ENCODE peak calls at places on chromosomes 7 and 10, in ten cellular contexts. One of them, this sample, is unnamed.

GRCh38 chr10:128420623-128421022 is 294.4 kb upstream of the MKI67 start:
- DNase-seq in fibroblast of mammary gland: no peak
- DNase-seq in colonic mucosa: no peak
- DNase-seq in GM23248: no peak
- DNase-seq in kidney epithelial cell: no peak
- DNase-seq in fibroblast of lung: no peak
- DNase-seq in iPS DF 6.9: no peak
- DNase-seq in adipocyte: no peak
- DNase-seq in heart left ventricle: no peak
- DNase-seq in IMR-90: no peak
- DNase-seq in this sample: no peak

GRCh38 chr10:75431180-75432111 is at the start of gene LRMDA:
- DNase-seq in fibroblast of mammary gland: no peak
- DNase-seq in colonic mucosa: peak
- DNase-seq in GM23248: peak
- DNase-seq in kidney epithelial cell: no peak
- DNase-seq in fibroblast of lung: no peak
- DNase-seq in iPS DF 6.9: no peak
- DNase-seq in adipocyte: peak
- DNase-seq in heart left ventricle: peak
- DNase-seq in IMR-90: no peak
- DNase-seq in this sample: peak

GRCh38 chr7:40516376-40516775 is 381.6 kb downstream of the SUGCT start:
- DNase-seq in fibroblast of mammary gland: peak
- DNase-seq in colonic mucosa: no peak
- DNase-seq in GM23248: peak
- DNase-seq in kidney epithelial cell: no peak
- DNase-seq in fibroblast of lung: peak
- DNase-seq in iPS DF 6.9: no peak
- DNase-seq in adipocyte: no peak
- DNase-seq in heart left ventricle: no peak
- DNase-seq in IMR-90: peak
- DNase-seq in this sample: no peak

GRCh38 chr10:123906884-123907652 is 15.5 kb upstream of the CPXM2 start:
- DNase-seq in fibroblast of mammary gland: no peak
- DNase-seq in colonic mucosa: no peak
- DNase-seq in GM23248: no peak
- DNase-seq in kidney epithelial cell: no peak
- DNase-seq in fibroblast of lung: no peak
- DNase-seq in iPS DF 6.9: no peak
- DNase-seq in adipocyte: no peak
- DNase-seq in heart left ventricle: no peak
- DNase-seq in IMR-90: no peak
- DNase-seq in this sample: no peak

GRCh38 chr10:74418285-74418872 is 267.4 kb downstream of the ADK start:
- DNase-seq in fibroblast of mammary gland: no peak
- DNase-seq in colonic mucosa: no peak
- DNase-seq in GM23248: no peak
- DNase-seq in kidney epithelial cell: peak
- DNase-seq in fibroblast of lung: peak
- DNase-seq in iPS DF 6.9: no peak
- DNase-seq in adipocyte: peak
- DNase-seq in heart left ventricle: no peak
- DNase-seq in IMR-90: no peak
- DNase-seq in this sample: no peak

GRCh38 chr7:116236020-116236630 is 25.8 kb downstream of the TES start:
- DNase-seq in fibroblast of mammary gland: peak
- DNase-seq in colonic mucosa: peak
- DNase-seq in GM23248: peak
- DNase-seq in kidney epithelial cell: no peak
- DNase-seq in fibroblast of lung: no peak
- DNase-seq in iPS DF 6.9: no peak
- DNase-seq in adipocyte: peak
- DNase-seq in heart left ventricle: no peak
- DNase-seq in IMR-90: peak
- DNase-seq in this sample: peak

GRCh38 chr7:42262907-42263466 is 26.0 kb upstream of the GLI3 start:
- DNase-seq in fibroblast of mammary gland: peak
- DNase-seq in colonic mucosa: no peak
- DNase-seq in GM23248: peak
- DNase-seq in kidney epithelial cell: peak
- DNase-seq in fibroblast of lung: peak
- DNase-seq in iPS DF 6.9: no peak
- DNase-seq in adipocyte: peak
- DNase-seq in heart left ventricle: peak
- DNase-seq in IMR-90: peak
- DNase-seq in this sample: peak

GRCh38 chr10:70122742-70123141 is 9.9 kb downstream of the AIFM2 start:
- DNase-seq in fibroblast of mammary gland: no peak
- DNase-seq in colonic mucosa: no peak
- DNase-seq in GM23248: no peak
- DNase-seq in kidney epithelial cell: no peak
- DNase-seq in fibroblast of lung: peak
- DNase-seq in iPS DF 6.9: no peak
- DNase-seq in adipocyte: no peak
- DNase-seq in heart left ventricle: no peak
- DNase-seq in IMR-90: peak
- DNase-seq in this sample: no peak

GRCh38 chr7:74092964-74093339 is 9.3 kb downstream of the LIMK1 start:
- DNase-seq in fibroblast of mammary gland: peak
- DNase-seq in colonic mucosa: no peak
- DNase-seq in GM23248: peak
- DNase-seq in kidney epithelial cell: no peak
- DNase-seq in fibroblast of lung: peak
- DNase-seq in iPS DF 6.9: no peak
- DNase-seq in adipocyte: no peak
- DNase-seq in heart left ventricle: peak
- DNase-seq in IMR-90: peak
- DNase-seq in this sample: peak

GRCh38 chr10:124211921-124212320 is 118.5 kb upstream of the CHST15 start:
- DNase-seq in fibroblast of mammary gland: peak
- DNase-seq in colonic mucosa: no peak
- DNase-seq in GM23248: peak
- DNase-seq in kidney epithelial cell: no peak
- DNase-seq in fibroblast of lung: peak
- DNase-seq in iPS DF 6.9: no peak
- DNase-seq in adipocyte: peak
- DNase-seq in heart left ventricle: no peak
- DNase-seq in IMR-90: no peak
- DNase-seq in this sample: peak

GRCh38 chr10:103334567-103334966 is 16.4 kb downstream of the PCGF6 start:
- DNase-seq in fibroblast of mammary gland: no peak
- DNase-seq in colonic mucosa: no peak
- DNase-seq in GM23248: no peak
- DNase-seq in kidney epithelial cell: no peak
- DNase-seq in fibroblast of lung: no peak
- DNase-seq in iPS DF 6.9: no peak
- DNase-seq in adipocyte: no peak
- DNase-seq in heart left ventricle: no peak
- DNase-seq in IMR-90: no peak
- DNase-seq in this sample: no peak

GRCh38 chr10:62095341-62096071 is 173.1 kb downstream of the RTKN2 start:
- DNase-seq in fibroblast of mammary gland: peak
- DNase-seq in colonic mucosa: peak
- DNase-seq in GM23248: peak
- DNase-seq in kidney epithelial cell: no peak
- DNase-seq in fibroblast of lung: peak
- DNase-seq in iPS DF 6.9: no peak
- DNase-seq in adipocyte: peak
- DNase-seq in heart left ventricle: no peak
- DNase-seq in IMR-90: peak
- DNase-seq in this sample: peak
- H3K4me3 ChIP-seq in fibroblast of mammary gland: no peak
- H3K4me3 ChIP-seq in colonic mucosa: no peak
- H3K4me3 ChIP-seq in GM23248: peak
- H3K4me3 ChIP-seq in kidney epithelial cell: no peak
- H3K4me3 ChIP-seq in fibroblast of lung: no peak
- H3K4me3 ChIP-seq in iPS DF 6.9: no peak
- H3K4me3 ChIP-seq in adipocyte: peak
- H3K4me3 ChIP-seq in heart left ventricle: no peak
- H3K4me3 ChIP-seq in IMR-90: no peak
- H3K4me3 ChIP-seq in this sample: peak

GRCh38 chr10:62056219-62056618 is 154.7 kb downstream of the ARID5B start:
- DNase-seq in fibroblast of mammary gland: no peak
- DNase-seq in colonic mucosa: no peak
- DNase-seq in GM23248: no peak
- DNase-seq in kidney epithelial cell: no peak
- DNase-seq in fibroblast of lung: no peak
- DNase-seq in iPS DF 6.9: no peak
- DNase-seq in adipocyte: no peak
- DNase-seq in heart left ventricle: no peak
- DNase-seq in IMR-90: no peak
- DNase-seq in this sample: no peak

GRCh38 chr10:62052276-62052675 is 150.8 kb downstream of the ARID5B start:
- DNase-seq in fibroblast of mammary gland: no peak
- DNase-seq in colonic mucosa: no peak
- DNase-seq in GM23248: no peak
- DNase-seq in kidney epithelial cell: no peak
- DNase-seq in fibroblast of lung: no peak
- DNase-seq in iPS DF 6.9: no peak
- DNase-seq in adipocyte: no peak
- DNase-seq in heart left ventricle: no peak
- DNase-seq in IMR-90: no peak
- DNase-seq in this sample: no peak

GRCh38 chr10:62054408-62054807 is 152.9 kb downstream of the ARID5B start:
- DNase-seq in fibroblast of mammary gland: no peak
- DNase-seq in colonic mucosa: no peak
- DNase-seq in GM23248: no peak
- DNase-seq in kidney epithelial cell: no peak
- DNase-seq in fibroblast of lung: no peak
- DNase-seq in iPS DF 6.9: no peak
- DNase-seq in adipocyte: no peak
- DNase-seq in heart left ventricle: no peak
- DNase-seq in IMR-90: no peak
- DNase-seq in this sample: no peak

GRCh38 chr10:62054825-62055224 is 153.3 kb downstream of the ARID5B start:
- DNase-seq in fibroblast of mammary gland: no peak
- DNase-seq in colonic mucosa: no peak
- DNase-seq in GM23248: no peak
- DNase-seq in kidney epithelial cell: no peak
- DNase-seq in fibroblast of lung: no peak
- DNase-seq in iPS DF 6.9: no peak
- DNase-seq in adipocyte: no peak
- DNase-seq in heart left ventricle: no peak
- DNase-seq in IMR-90: no peak
- DNase-seq in this sample: no peak

DNA sequence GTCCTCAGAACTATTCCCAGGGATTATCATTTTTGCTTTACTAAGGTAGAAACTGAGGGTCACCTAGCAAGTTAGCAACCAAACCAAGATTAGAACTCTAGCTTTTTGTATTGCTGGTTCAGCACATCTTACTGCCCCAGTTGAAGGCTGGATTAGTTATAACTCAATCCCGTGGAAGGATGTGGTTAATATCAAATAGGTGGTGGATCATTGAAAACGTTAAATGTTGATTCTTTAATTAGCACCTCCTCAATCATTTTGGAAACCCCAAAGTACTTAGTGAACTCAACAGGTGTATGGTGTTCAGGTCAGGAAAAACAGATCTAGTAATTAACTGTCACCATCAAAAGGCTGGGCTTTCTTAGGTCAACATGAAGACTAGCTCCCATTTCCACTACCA is 152.4 kb downstream of the ARID5B start:
- DNase-seq in fibroblast of mammary gland: no peak
- DNase-seq in colonic mucosa: no peak
- DNase-seq in GM23248: no peak
- DNase-seq in kidney epithelial cell: no peak
- DNase-seq in fibroblast of lung: no peak
- DNase-seq in iPS DF 6.9: no peak
- DNase-seq in adipocyte: no peak
- DNase-seq in heart left ventricle: no peak
- DNase-seq in IMR-90: no peak
- DNase-seq in this sample: no peak
- H3K4me3 ChIP-seq in fibroblast of mammary gland: no peak
- H3K4me3 ChIP-seq in colonic mucosa: no peak
- H3K4me3 ChIP-seq in GM23248: peak
- H3K4me3 ChIP-seq in kidney epithelial cell: no peak
- H3K4me3 ChIP-seq in fibroblast of lung: peak
- H3K4me3 ChIP-seq in iPS DF 6.9: no peak
- H3K4me3 ChIP-seq in adipocyte: peak
- H3K4me3 ChIP-seq in heart left ventricle: peak
- H3K4me3 ChIP-seq in IMR-90: peak
- H3K4me3 ChIP-seq in this sample: peak

DNA sequence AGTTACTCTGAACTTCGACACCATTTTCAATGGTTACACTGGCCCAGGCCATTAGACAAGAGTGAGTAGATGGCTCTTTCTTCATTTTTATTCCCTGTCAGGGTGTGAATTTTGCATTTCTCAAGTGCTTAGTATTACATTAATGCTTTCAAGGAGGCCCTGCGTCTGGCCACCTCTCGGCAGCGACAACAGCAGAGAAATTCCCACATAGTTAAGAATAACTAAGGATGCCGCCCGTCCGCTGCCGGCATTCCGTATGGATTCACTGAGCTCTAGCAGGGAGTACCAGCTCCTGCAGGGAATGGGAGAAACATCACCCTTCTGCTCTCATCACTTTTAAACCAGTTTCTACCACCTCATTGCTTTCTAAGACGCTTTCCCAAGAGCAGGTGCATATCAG is 153.6 kb downstream of the TCERG1L start:
- DNase-seq in fibroblast of mammary gland: no peak
- DNase-seq in colonic mucosa: no peak
- DNase-seq in GM23248: no peak
- DNase-seq in kidney epithelial cell: no peak
- DNase-seq in fibroblast of lung: no peak
- DNase-seq in iPS DF 6.9: no peak
- DNase-seq in adipocyte: no peak
- DNase-seq in heart left ventricle: no peak
- DNase-seq in IMR-90: no peak
- DNase-seq in this sample: peak
- H3K4me3 ChIP-seq in fibroblast of mammary gland: no peak
- H3K4me3 ChIP-seq in colonic mucosa: no peak
- H3K4me3 ChIP-seq in GM23248: no peak
- H3K4me3 ChIP-seq in kidney epithelial cell: no peak
- H3K4me3 ChIP-seq in fibroblast of lung: no peak
- H3K4me3 ChIP-seq in iPS DF 6.9: no peak
- H3K4me3 ChIP-seq in adipocyte: no peak
- H3K4me3 ChIP-seq in heart left ventricle: no peak
- H3K4me3 ChIP-seq in IMR-90: no peak
- H3K4me3 ChIP-seq in this sample: no peak

DNA sequence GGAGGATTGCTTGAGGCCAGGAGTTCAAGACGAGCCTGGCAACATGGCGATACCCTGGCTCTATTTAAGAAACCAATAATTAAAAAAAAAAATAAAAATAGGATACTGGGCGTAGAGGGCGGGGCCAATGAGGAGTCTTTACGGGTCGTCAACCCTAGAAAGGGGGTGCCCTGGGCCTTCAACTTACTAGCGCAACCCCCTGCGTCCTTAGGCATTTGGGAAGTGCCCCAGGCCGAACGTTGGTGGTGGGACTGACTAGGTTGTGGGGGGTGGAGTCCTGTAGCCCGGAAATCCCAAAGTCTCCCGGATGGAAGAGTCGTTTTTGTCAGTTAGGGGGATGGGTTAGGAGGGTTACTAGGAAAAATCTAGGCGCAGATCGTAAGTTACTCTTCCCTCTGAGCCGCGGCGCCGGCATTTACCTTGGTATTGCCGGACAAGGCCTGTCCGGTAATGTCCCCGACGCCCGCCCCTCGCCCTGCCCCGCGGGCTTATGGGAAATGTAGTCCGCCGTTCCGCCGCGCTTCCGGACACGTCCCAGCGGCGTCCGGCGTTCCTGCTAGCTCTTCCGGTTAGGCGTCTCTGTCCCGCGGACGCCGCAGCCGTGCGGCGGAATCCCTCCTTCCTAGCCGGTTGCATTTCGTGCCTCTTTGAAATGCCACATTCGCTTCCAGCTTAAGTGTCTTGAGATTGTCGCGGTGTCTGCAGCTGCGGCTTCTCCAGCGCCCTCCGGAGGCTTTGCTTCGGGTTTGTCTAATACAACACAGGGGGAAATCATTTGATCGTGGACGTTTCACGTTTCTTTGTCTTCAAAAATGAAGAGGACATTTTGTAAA is 1.3 kb upstream of the ACBD5 start:
- DNase-seq in fibroblast of mammary gland: peak
- DNase-seq in colonic mucosa: peak
- DNase-seq in GM23248: peak
- DNase-seq in kidney epithelial cell: peak
- DNase-seq in fibroblast of lung: peak
- DNase-seq in iPS DF 6.9: no peak
- DNase-seq in adipocyte: peak
- DNase-seq in heart left ventricle: peak
- DNase-seq in IMR-90: peak
- DNase-seq in this sample: peak
- H3K4me3 ChIP-seq in fibroblast of mammary gland: peak
- H3K4me3 ChIP-seq in colonic mucosa: peak
- H3K4me3 ChIP-seq in GM23248: peak
- H3K4me3 ChIP-seq in kidney epithelial cell: peak
- H3K4me3 ChIP-seq in fibroblast of lung: peak
- H3K4me3 ChIP-seq in iPS DF 6.9: peak
- H3K4me3 ChIP-seq in adipocyte: peak
- H3K4me3 ChIP-seq in heart left ventricle: peak
- H3K4me3 ChIP-seq in IMR-90: peak
- H3K4me3 ChIP-seq in this sample: peak